ENCODE peak calls at places on chromosome 10, in seven cellular contexts. C, R, N, M, U, D and A are unnamed samples.

GRCh38 chr10:100148353-100149211 is 37.2 kb downstream of the ERLIN1 start:
- DNase-seq in C (no peak), R (peak; percentile 82), N (peak; percentile 99), M (peak; percentile 11), U (no peak), D (no peak), A (peak; percentile 96)

GRCh38 chr10:117745301-117745700 is 202.8 kb downstream of the EMX2 start:
- DNase-seq in C (no peak), R (no peak), N (no peak), M (no peak), U (no peak), D (no peak), A (no peak)

GRCh38 chr10:21497177-21497807 is 28.2 kb downstream of the SKIDA1 start:
- DNase-seq in C (peak; percentile 57), R (peak; percentile 64), N (peak; percentile 90), M (peak; percentile 4), U (peak; percentile 95), D (peak; percentile 92), A (peak; percentile 95)

GRCh38 chr10:22705534-22705933 is 8.8 kb downstream of the PIP4K2A start:
- DNase-seq in C (no peak), R (no peak), N (no peak), M (no peak), U (no peak), D (no peak), A (no peak)

GRCh38 chr10:93968452-93969044 is 25.2 kb upstream of the PLCE1 start:
- DNase-seq in C (no peak), R (peak; percentile 9), N (no peak), M (no peak), U (no peak), D (no peak), A (no peak)

GRCh38 chr10:94315975-94316464 is 46.7 kb downstream of the NOC3L start:
- DNase-seq in C (no peak), R (peak; percentile 90), N (no peak), M (no peak), U (no peak), D (no peak), A (no peak)

GRCh38 chr10:44437837-44438752 is 53.2 kb upstream of the CXCL12 start:
- DNase-seq in C (no peak), R (no peak), N (no peak), M (no peak), U (no peak), D (no peak), A (no peak)

GRCh38 chr10:121566755-121567154 is 31.5 kb downstream of the FGFR2 start:
- DNase-seq in C (no peak), R (no peak), N (no peak), M (no peak), U (no peak), D (no peak), A (no peak)

DNA sequence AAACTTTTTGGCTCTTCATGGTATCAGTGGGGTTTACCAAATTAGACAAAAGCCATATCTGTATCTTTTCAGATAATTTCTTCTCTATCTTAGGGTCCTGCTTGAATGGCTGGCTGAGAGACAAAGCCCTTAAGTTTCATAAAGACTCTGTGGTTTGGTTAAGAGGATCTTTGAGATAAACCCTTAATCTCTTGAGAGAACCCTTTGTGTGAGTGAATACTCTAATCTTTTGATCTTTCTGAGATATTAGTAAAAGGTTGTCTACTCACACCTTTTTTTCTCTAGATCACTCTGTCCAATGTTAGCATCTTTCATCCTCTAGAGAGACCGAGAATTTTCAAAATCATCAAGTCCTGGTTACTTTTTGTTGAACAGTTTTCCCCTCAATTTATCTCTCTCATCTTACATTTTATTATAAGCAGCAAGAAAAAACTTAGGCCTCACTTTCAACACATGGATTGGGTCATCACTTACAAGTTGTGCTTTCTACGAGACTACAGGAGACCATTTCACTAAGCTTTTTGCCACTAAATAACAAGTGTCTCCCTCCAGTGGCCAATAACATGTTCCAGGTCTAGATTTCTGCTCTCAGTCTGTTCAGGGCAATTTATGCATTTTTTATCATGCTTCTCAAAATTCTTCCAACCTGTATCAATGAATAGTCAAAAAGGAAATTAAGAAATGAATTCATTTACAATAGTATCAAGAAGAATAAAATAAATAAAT is 28.4 kb downstream of the DNAJC9 start:
- DNase-seq in C (no peak), R (peak; percentile 53), N (peak; percentile 39), M (peak; percentile 42), U (no peak), D (no peak), A (peak; percentile 38)
- TF ChIP-seq CTCF in C (peak; percentile 57), R (peak; percentile 46), N (peak; percentile 58), M (peak; percentile 82), U (peak; percentile 21), D (no peak), A (peak; percentile 17)

DNA sequence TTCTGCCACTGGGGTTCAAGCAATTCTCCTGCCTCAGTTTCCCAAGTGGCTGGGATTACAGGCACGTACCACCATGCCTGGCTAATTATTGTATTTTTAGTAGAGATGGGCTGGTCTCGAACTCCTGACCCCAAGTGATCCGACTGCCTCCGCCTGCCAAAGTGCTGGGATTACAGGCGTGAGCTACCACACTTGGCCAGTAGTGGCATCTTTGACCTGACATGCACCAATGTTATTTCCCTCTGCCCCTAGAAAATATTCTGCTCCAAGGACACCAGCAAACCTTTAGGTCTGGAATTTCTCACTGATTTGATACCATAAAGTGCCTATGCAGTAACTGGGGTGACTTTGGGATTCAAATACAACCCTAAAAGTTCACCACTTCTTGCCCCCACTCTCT is 179.4 kb downstream of the ARID5B start:
- DNase-seq in C (no peak), R (no peak), N (no peak), M (no peak), U (no peak), D (no peak), A (no peak)
- TF ChIP-seq CTCF in C (no peak), R (no peak), N (no peak), M (peak; percentile 41), U (no peak), D (no peak), A (no peak)

DNA sequence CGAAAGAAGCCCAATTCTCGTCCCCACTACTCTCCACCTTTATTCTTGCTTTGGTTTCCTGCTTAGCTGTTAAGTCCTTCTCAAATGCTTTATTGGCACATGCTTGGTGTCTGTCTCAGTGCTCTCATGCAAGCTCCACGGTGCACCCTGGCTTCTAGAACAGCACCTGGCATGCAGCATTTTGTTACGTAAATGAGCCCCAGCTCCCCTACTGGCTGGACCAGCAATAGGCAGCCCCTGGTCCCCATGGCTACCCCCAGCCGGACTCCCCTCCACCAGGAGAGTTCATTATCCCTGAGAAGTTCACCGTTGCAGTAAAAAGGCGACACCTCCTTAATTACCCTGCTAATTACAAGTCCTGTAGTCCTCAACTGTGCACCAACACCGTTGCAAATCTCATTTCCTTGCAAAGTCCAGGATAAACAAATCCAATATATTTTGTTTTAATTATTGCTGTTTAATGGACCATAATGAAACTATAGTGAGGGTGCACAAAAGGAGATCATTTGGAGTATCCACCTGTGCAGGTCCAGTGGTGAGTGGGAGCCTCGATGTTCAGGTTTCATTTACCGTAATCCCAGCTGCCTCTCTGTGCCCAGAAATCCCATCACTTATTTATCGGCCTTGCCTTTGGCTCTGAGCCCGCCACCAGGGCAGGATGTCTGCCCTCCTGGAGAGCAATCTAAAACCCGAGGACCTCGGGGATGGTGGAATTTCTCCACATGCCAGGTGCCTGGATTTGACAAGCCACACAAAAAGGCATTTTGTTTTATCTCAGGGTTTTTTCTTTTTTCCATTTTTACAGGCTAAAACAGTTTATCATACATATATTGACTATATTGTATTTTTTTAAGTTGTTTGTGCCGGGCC is 12.8 kb upstream of the DRGX start:
- DNase-seq in C (no peak), R (no peak), N (no peak), M (peak; percentile 71), U (no peak), D (no peak), A (peak; percentile 11)
- TF ChIP-seq CTCF in C (no peak), R (no peak), N (peak; percentile 13), M (peak; percentile 85), U (no peak), D (no peak), A (no peak)

DNA sequence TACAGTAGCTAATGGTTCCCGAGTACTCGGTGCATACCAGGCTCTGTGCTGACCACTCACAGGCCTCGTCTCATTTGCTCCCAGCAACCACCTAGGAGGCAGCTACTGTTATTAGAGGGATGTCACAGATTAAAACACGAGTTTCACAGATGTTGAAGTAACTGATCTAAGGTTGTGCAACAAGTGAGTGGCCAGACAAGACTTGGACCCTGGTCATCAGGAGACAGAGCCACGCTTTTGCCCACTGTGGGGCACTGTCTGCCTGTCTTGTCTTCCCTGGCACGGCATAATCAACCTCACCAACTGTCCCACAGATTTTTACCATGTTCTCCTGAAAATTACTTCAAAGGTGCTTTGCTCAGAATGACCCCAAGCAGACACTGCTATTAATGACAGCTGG is 111.6 kb upstream of the HABP2 start:
- DNase-seq in C (no peak), R (no peak), N (no peak), M (no peak), U (no peak), D (no peak), A (peak; percentile 4)
- TF ChIP-seq CTCF in C (no peak), R (no peak), N (peak; percentile 6), M (no peak), U (no peak), D (peak; percentile 28), A (no peak)

GRCh38 chr10:11610151-11610854 is 1.1 kb downstream of the USP6NL start:
- DNase-seq in C (no peak), R (no peak), N (no peak), M (peak; percentile 37), U (no peak), D (no peak), A (peak; percentile 13)

GRCh38 chr10:11610855-11611247 is 599 bp downstream of the USP6NL start:
- DNase-seq in C (peak; percentile 30), R (peak; percentile 50), N (peak; percentile 50), M (peak; percentile 64), U (peak; percentile 51), D (no peak), A (peak; percentile 45)

GRCh38 chr10:11609492-11610093 is 1.9 kb downstream of the USP6NL start:
- DNase-seq in C (no peak), R (no peak), N (no peak), M (peak; percentile 53), U (no peak), D (no peak), A (no peak)

GRCh38 chr10:11612004-11613001 is 853 bp upstream of the USP6NL start:
- DNase-seq in C (no peak), R (peak; percentile 18), N (peak; percentile 82), M (peak; percentile 55), U (no peak), D (no peak), A (peak; percentile 9)

DNA sequence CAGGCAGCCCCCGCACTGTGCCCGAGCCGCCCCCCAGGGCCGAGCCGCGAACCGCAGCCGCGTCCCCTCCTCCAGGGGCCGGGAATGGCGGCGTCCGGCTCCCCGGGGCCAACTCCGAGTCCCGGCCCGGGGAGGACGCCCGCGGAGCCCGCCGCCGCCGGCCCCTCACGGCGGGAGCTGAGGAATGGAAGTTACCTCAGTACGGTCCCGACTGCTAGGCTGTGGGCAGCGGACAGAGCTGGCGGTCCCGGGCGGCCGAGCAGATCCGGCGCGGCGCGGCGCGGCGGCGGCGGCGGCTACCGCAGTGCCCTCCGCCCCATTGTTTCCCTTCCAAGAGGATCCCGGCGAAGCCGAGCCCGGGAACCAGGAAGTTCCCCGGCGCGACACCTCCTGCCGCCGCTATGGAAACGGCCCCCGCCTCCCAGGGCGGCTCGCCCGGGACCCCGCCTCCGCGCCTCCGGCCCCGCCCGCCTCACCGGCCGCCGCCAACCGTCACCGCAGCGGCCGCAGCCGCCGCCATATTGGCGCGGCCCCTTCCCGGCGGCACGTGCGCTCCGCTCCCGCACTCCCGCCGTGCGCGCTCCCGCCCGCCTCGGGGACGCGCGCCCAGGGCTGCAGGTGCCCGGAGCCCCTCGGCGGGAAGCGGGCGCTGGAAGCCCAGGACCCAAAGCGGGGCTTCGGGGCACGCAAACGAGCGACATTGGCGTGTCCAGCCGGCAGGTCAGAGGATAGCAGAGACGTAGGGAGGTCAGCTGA is at the start of gene USP6NL:
- DNase-seq in C (peak; percentile 77), R (peak; percentile 75), N (peak; percentile 92), M (peak; percentile 90), U (peak; percentile 93), D (peak; percentile 92), A (peak; percentile 86)
- TF ChIP-seq CTCF in C (no peak), R (no peak), N (no peak), M (no peak), U (no peak), D (no peak), A (no peak)